ENCODE peak calls at places on chromosomes 16 and 17, in seven cellular contexts. Y is AG08395, K is kidney, J is GM23248, G is epithelial cell of proximal tubule, S is GM12891, T is H54. F is an unnamed sample.

GRCh38 chr17:73278049-73278464 is 16.4 kb upstream of the CPSF4L start:
- DNase-seq in G (no peak), J (no peak), K (no peak), S (no peak), T (no peak), Y (no peak), F (no peak)

GRCh38 chr16:57966133-57966805 is 4.7 kb downstream of the CNGB1 start:
- DNase-seq in S (no peak), K (no peak), G (no peak), J (peak), T (no peak), Y (no peak), F (no peak)

GRCh38 chr16:83714286-83714685 is 93.5 kb upstream of the HSBP1 start:
- DNase-seq in S (no peak), G (peak), Y (no peak), K (no peak), T (no peak), J (no peak), F (no peak)

GRCh38 chr17:62965149-62965648 is 836 bp upstream of the TANC2 start:
- DNase-seq in K (no peak), G (no peak), T (no peak), J (no peak), S (no peak), Y (no peak), F (no peak)

GRCh38 chr16:58661199-58661830 is 23.3 kb downstream of the SLC38A7 start:
- DNase-seq in K (no peak), G (peak), J (peak), S (peak), Y (peak), T (peak), F (peak)

GRCh38 chr17:17739388-17740066 is 58.3 kb downstream of the RAI1 start:
- DNase-seq in K (peak), J (peak), G (no peak), T (peak), Y (peak), S (no peak), F (peak)

GRCh38 chr17:40547079-40547784 is 18.0 kb downstream of the CCR7 start:
- DNase-seq in S (no peak), T (no peak), J (no peak), Y (no peak), G (no peak), K (no peak), F (no peak)

GRCh38 chr16:19517424-19518089 is 4.3 kb downstream of the GDE1 start:
- DNase-seq in G (no peak), J (peak), Y (no peak), K (no peak), T (no peak), S (no peak), F (no peak)

GRCh38 chr17:75412455-75413317 is 7.2 kb upstream of the GRB2 start:
- DNase-seq in S (peak), K (no peak), G (no peak), Y (peak), T (no peak), J (peak), F (no peak)

GRCh38 chr16:77780378-77780837 is 8.0 kb upstream of the VAT1L start:
- DNase-seq in J (peak), G (peak), T (peak), K (no peak), S (no peak), Y (peak), F (no peak)

GRCh38 chr17:41660221-41660711 is 28.4 kb upstream of the EIF1 start:
- DNase-seq in Y (no peak), K (no peak), G (no peak), S (no peak), J (peak), T (no peak), F (no peak)

GRCh38 chr17:74466785-74467158 is 338 bp downstream of the CD300A start:
- DNase-seq in Y (no peak), J (no peak), G (no peak), T (no peak), S (no peak), K (peak), F (no peak)